ENCODE peak calls at places on chromosome 4, in four cellular contexts. A is psoas muscle, Z is endodermal cell, S is stomach. W is an unnamed sample. For H3K4me1, the result is how much of the 10 kb centered on the place peaks cover.

GRCh38 chr4:39029752-39030694 is 2.2 kb downstream of the TMEM156 start:
- DNase-seq in A (no peak), Z (no peak), S (no peak), W (no peak)

GRCh38 chr4:14897217-14897616 is 105.1 kb upstream of the CPEB2 start:
- DNase-seq in S (no peak), A (no peak), Z (no peak), W (no peak)

GRCh38 chr4:76526585-76526990 is 91.6 kb downstream of the SHROOM3 start:
- DNase-seq in A (no peak), Z (no peak), S (peak), W (no peak)

GRCh38 chr4:160562661-160563060 is 1459.8 kb downstream of the RAPGEF2 start:
- DNase-seq in A (no peak), S (no peak), Z (no peak), W (no peak)

GRCh38 chr4:143399113-143399949 is 62.7 kb downstream of the GAB1 start:
- DNase-seq in A (no peak), Z (no peak), S (no peak), W (no peak)

GRCh38 chr4:82031386-82031785 is 342.4 kb downstream of the HNRNPD start:
- DNase-seq in Z (no peak), A (no peak), S (no peak), W (no peak)

GRCh38 chr4:16199132-16199531 is 27.1 kb downstream of the TAPT1 start:
- DNase-seq in A (no peak), Z (no peak), S (no peak), W (no peak)

GRCh38 chr4:158818595-158818994 is 49.8 kb downstream of the FNIP2 start:
- DNase-seq in Z (no peak), S (no peak), A (no peak), W (no peak)

GRCh38 chr4:175166020-175166419 is 247.9 kb downstream of the ADAM29 start:
- DNase-seq in S (no peak), Z (no peak), A (no peak), W (no peak)

GRCh38 chr4:185787926-185788679 is 23.9 kb downstream of the SORBS2 start:
- DNase-seq in S (no peak), Z (no peak), A (no peak), W (no peak)

GRCh38 chr4:91340843-91341242 is 962.9 kb upstream of the GRID2 start:
- DNase-seq in A (no peak), S (no peak), Z (no peak), W (no peak)
- H3K4me1 ChIP-seq in A (under half), S (under half), Z (under half), W (under half)

GRCh38 chr4:6688879-6689505 is 4.7 kb upstream of the S100P start:
- DNase-seq in Z (peak), S (peak), A (no peak), W (peak)
- H3K4me3 ChIP-seq in Z (no peak), S (no peak), A (no peak), W (no peak)

DNA sequence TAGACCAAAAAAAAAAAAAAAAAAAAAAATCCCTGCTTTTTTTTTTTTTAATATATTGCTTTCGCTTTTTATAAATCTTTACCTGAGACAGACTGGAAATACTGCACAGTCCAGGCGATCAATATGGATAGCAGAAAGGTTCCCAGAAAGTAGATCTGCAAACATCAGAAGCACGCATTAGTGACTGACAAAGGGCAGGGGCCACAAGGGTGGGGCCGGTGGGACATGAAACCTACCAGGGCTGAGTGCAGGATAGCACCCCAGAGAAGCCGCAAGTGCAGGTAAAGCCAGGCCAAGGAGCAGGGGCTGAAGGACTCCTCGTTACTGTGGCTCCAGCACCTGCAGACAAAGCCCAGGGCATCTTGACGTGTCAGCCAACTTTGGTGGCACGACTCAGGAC is 101.8 kb downstream of the SLC34A2 start:
- DNase-seq in S (no peak), Z (no peak), A (no peak), W (no peak)
- H3K4me1 ChIP-seq in S (under half), Z (under half), A (under half), W (under half)

DNA sequence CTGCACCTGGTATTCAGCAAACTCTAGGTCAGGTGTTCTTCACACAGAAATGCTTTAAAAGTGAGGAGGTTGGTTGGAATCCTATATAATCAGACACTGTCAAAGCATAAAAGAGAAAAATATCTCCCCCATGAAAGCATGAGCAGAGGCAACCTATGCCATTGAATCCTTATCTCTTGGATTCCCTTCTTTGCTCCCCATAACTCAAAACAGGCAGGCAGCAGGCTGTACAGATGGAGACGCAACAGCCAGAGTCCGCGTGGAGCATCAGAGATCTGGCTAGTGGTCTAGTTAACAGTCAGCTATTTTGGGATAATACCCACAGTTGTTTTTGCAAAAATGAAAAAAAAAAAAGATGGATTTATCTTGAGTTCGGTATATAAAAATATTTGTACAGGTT is 490.0 kb upstream of the TENM3 start:
- DNase-seq in A (no peak), Z (no peak), S (no peak), W (no peak)
- H3K4me3 ChIP-seq in A (no peak), Z (no peak), S (no peak), W (no peak)

GRCh38 chr4:7212921-7213320 is 20.6 kb downstream of the SORCS2 start:
- DNase-seq in Z (no peak), A (no peak), S (no peak), W (no peak)

GRCh38 chr4:7213802-7214201 is 21.5 kb downstream of the SORCS2 start:
- DNase-seq in A (no peak), Z (no peak), S (no peak), W (no peak)

GRCh38 chr4:7210818-7211217 is 18.5 kb downstream of the SORCS2 start:
- DNase-seq in A (no peak), Z (no peak), S (no peak), W (no peak)

GRCh38 chr4:7214359-7214758 is 22.0 kb downstream of the SORCS2 start:
- DNase-seq in A (no peak), S (no peak), Z (no peak), W (no peak)

GRCh38 chr4:7212101-7212674 is 19.9 kb downstream of the SORCS2 start:
- DNase-seq in S (no peak), Z (no peak), A (no peak), W (no peak)
- H3K4me1 ChIP-seq in S (under half), Z (under half), A (under half), W (under half)

DNA sequence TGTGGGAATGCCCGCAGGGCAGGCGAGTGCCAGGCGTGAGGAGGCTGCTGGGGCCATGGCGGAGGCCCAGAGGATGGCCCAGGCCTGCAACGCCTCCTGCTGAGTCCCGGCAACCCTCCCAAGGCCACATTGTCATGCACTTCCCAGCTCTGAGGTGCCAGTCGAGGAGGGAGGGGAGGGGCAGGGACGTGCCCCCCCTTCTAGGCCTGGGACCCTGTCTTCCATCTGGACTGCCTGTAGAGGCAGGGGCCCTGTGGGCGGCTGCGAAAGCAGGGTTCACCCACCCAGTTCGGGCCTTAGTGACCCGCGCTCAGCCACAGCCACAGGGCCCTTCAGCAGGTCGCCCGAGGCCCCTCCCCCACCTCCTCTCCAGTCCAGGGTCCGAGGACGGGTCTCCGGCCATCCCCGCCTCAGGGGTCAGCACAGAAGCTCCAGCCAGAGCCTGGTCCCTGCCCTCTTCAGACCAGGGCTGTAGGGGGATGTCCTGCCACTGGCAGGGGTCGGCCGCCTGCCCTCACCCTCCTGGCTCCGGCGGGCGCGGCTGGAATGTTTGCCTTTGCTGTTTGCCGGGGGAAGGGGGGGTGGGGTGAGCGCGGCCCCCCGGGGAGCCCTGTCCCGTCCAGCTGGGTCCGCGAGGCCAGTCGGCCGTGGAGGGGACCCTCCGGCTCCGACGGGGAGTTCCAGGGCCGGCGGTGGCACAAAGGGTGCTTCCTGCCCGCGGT is 26.6 kb upstream of the FGFR3 start:
- DNase-seq in S (no peak), A (no peak), Z (peak), W (no peak)
- H3K4me3 ChIP-seq in S (peak), A (peak), Z (no peak), W (no peak)

W was measured in right lobe of liver.